ENCODE peak calls at places on chromosomes 4 and X, in seven cellular contexts. C, V, Z, A, K, W and L are unnamed samples.

GRCh38 chr4:128831526-128832252 is 22.2 kb downstream of the JADE1 start:
- DNase-seq in Z (no peak), V (no peak), A (no peak), K (no peak), W (no peak), C (no peak), L (no peak)

GRCh38 chr4:18559492-18559891 is 537.9 kb upstream of the LCORL start:
- DNase-seq in K (no peak), C (no peak), Z (no peak), V (no peak), W (no peak), A (no peak), L (no peak)

GRCh38 chr4:77399831-77400230 is 205.8 kb upstream of the CXCL13 start:
- DNase-seq in V (no peak), K (no peak), Z (no peak), A (no peak), C (no peak), W (no peak), L (no peak)

GRCh38 chrX:123833387-123833786 is 26.5 kb upstream of the XIAP start:
- DNase-seq in K (peak; percentile 60), C (peak; percentile 52), Z (peak; percentile 65), W (no peak), V (peak; percentile 13), A (peak; percentile 67), L (peak; percentile 13)

GRCh38 chr4:82287720-82288119 is 86.1 kb downstream of the HNRNPD start:
- DNase-seq in C (no peak), V (no peak), W (no peak), K (no peak), Z (no peak), A (no peak), L (no peak)

GRCh38 chr4:138494931-138495330 is 252.8 kb upstream of the SLC7A11 start:
- DNase-seq in K (peak; percentile 75), C (peak; percentile 51), W (peak; percentile 49), V (no peak), Z (no peak), A (no peak), L (peak; percentile 9)

GRCh38 chr4:69764311-69764710 is 3.9 kb upstream of the SULT1B1 start:
- DNase-seq in C (no peak), V (no peak), W (no peak), Z (no peak), A (peak; percentile 9), K (no peak), L (no peak)

GRCh38 chrX:19566359-19567141 is 51.2 kb upstream of the MAP3K15 start:
- DNase-seq in V (no peak), K (no peak), A (no peak), C (no peak), W (peak; percentile 41), Z (peak; percentile 87), L (no peak)

GRCh38 chrX:118853596-118853995 is 30.0 kb downstream of the ZCCHC12 start:
- DNase-seq in C (no peak), K (no peak), V (no peak), A (no peak), Z (no peak), W (no peak), L (no peak)

GRCh38 chr4:177974461-177974860 is 532.2 kb upstream of the AGA start:
- DNase-seq in A (no peak), K (no peak), W (no peak), Z (no peak), V (no peak), C (no peak), L (no peak)

GRCh38 chr4:150367326-150367725 is 214.6 kb upstream of the MAB21L2 start:
- DNase-seq in C (peak; percentile 34), K (no peak), A (no peak), W (no peak), V (no peak), Z (no peak), L (peak; percentile 45)

GRCh38 chr4:80361329-80361900 is 25.9 kb downstream of the CFAP299 start:
- DNase-seq in C (no peak), A (no peak), Z (peak; percentile 76), V (no peak), K (peak; percentile 43), W (no peak), L (no peak)

GRCh38 chrX:130173190-130173895 is 1.6 kb downstream of the RAB33A start:
- DNase-seq in W (peak; percentile 64), K (peak; percentile 67), Z (peak; percentile 40), V (no peak), C (no peak), A (no peak), L (no peak)

GRCh38 chrX:13899607-13900006 is 82.7 kb upstream of the GPM6B start:
- DNase-seq in K (peak; percentile 55), W (peak; percentile 28), C (no peak), A (no peak), Z (no peak), V (no peak), L (no peak)

GRCh38 chrX:97389761-97390192 is 506.1 kb downstream of the RPA4 start:
- DNase-seq in A (no peak), W (peak; percentile 14), C (no peak), Z (no peak), V (no peak), K (peak; percentile 24), L (no peak)

GRCh38 chr4:140250989-140251552 is 97.1 kb upstream of the MAML3 start:
- DNase-seq in A (no peak), W (no peak), C (no peak), K (no peak), Z (no peak), V (no peak), L (no peak)

GRCh38 chr4:37001688-37002436 is 242.7 kb upstream of the NWD2 start:
- DNase-seq in Z (no peak), W (no peak), V (no peak), C (no peak), A (no peak), K (no peak), L (no peak)

GRCh38 chr4:169270156-169270809 is 473 bp downstream of the SH3RF1 start:
- DNase-seq in W (no peak), V (no peak), C (peak; percentile 59), K (peak; percentile 55), A (no peak), Z (no peak), L (no peak)

GRCh38 chr4:155572106-155572703 is 94.4 kb upstream of the GUCY1A1 start:
- DNase-seq in A (no peak), C (no peak), K (no peak), Z (no peak), W (no peak), V (no peak), L (no peak)

GRCh38 chr4:42420120-42420519 is 22.8 kb downstream of the SHISA3 start:
- DNase-seq in W (no peak), K (no peak), V (no peak), Z (no peak), C (no peak), A (no peak), L (no peak)